ENCODE peak calls at places on chromosomes 6 and 20, in six cellular contexts. T is keratinocyte; J is left ventricle myocardium inferior; X is heart right ventricle; G is naive thymus-derived CD4-positive, alpha-beta T cell; M is tibial artery. N is an unnamed sample.
A peak's percentile ranks its signal among the peaks of the same experiment; 100 is the strongest.

GRCh38 chr6:87756858-87757257 is 54.8 kb upstream of the AKIRIN2 start:
- DNase-seq in G (no peak), T (peak; percentile 50), X (no peak), M (no peak), J (no peak), N (no peak)

GRCh38 chr20:50303573-50304500 is 113.2 kb downstream of the CEBPB start:
- DNase-seq in X (peak; percentile 82), J (peak; percentile 85), T (no peak), G (no peak), M (peak; percentile 86), N (peak; percentile 87)

GRCh38 chr20:34538671-34539123 is 19.8 kb upstream of the MAP1LC3A start:
- DNase-seq in X (no peak), J (peak; percentile 48), G (peak; percentile 45), T (no peak), M (no peak), N (peak; percentile 85)

GRCh38 chr20:61980647-61981583 is 84.8 kb downstream of the TAF4 start:
- DNase-seq in G (no peak), X (peak; percentile 28), J (peak; percentile 46), T (no peak), M (no peak), N (peak; percentile 64)

GRCh38 chr20:50719328-50719727 is 12.1 kb upstream of the PARD6B start:
- DNase-seq in X (no peak), M (no peak), J (no peak), G (no peak), T (no peak), N (no peak)

GRCh38 chr20:34808583-34808982 is 16.9 kb downstream of the NCOA6 start:
- DNase-seq in X (no peak), J (no peak), T (no peak), M (no peak), G (no peak), N (no peak)

GRCh38 chr6:165701005-165701404 is 38.0 kb upstream of the PDE10A start:
- DNase-seq in T (no peak), J (no peak), M (no peak), X (peak; percentile 59), G (no peak), N (no peak)

GRCh38 chr6:100202417-100203194 is 208.6 kb upstream of the MCHR2 start:
- DNase-seq in M (no peak), J (no peak), G (no peak), X (no peak), T (peak; percentile 52), N (no peak)

GRCh38 chr6:148518371-148519156 is 175.9 kb downstream of the SASH1 start:
- DNase-seq in J (peak; percentile 53), G (no peak), X (no peak), T (no peak), M (no peak), N (no peak)

GRCh38 chr6:118103381-118104105 is 196.5 kb downstream of the SLC35F1 start:
- DNase-seq in T (no peak), G (no peak), X (peak; percentile 7), J (no peak), M (no peak), N (no peak)

GRCh38 chr6:46352541-46353267 is 138.5 kb downstream of the RCAN2 start:
- DNase-seq in X (peak; percentile 44), M (no peak), G (no peak), J (no peak), T (no peak), N (no peak)

GRCh38 chr6:68778356-68779020 is 143.4 kb downstream of the ADGRB3 start:
- DNase-seq in X (peak; percentile 39), J (no peak), T (no peak), M (no peak), G (no peak), N (no peak)

GRCh38 chr20:10379761-10380160 is 54.3 kb downstream of the MKKS start:
- DNase-seq in J (no peak), X (no peak), M (no peak), G (no peak), T (no peak), N (no peak)

GRCh38 chr20:38680492-38681118 is 43.7 kb upstream of the SLC32A1 start:
- DNase-seq in T (no peak), M (peak; percentile 15), G (peak; percentile 25), X (peak; percentile 13), J (no peak), N (no peak)

GRCh38 chr6:168214586-168215104 is 104.9 kb downstream of the DACT2 start:
- DNase-seq in T (no peak), X (no peak), M (no peak), J (no peak), G (no peak), N (no peak)

GRCh38 chr6:137832110-137832509 is 34.9 kb upstream of the TNFAIP3 start:
- DNase-seq in T (no peak), G (no peak), J (no peak), X (no peak), M (no peak), N (no peak)

GRCh38 chr6:30646450-30647038 is 389 bp upstream of the C6orf136 start:
- DNase-seq in J (peak; percentile 95), T (no peak), G (no peak), M (peak; percentile 94), X (peak; percentile 92), N (peak; percentile 35)

GRCh38 chr20:57161478-57162194 is 104.8 kb downstream of the BMP7 start:
- DNase-seq in T (no peak), J (peak; percentile 44), M (no peak), G (no peak), X (no peak), N (no peak)

GRCh38 chr6:2245954-2246863 is 804 bp upstream of the GMDS start:
- DNase-seq in G (peak; percentile 28), J (peak; percentile 27), T (peak; percentile 54), X (peak; percentile 51), M (peak; percentile 73), N (peak; percentile 87)

GRCh38 chr6:18215436-18215835 is 48.9 kb downstream of the DEK start:
- DNase-seq in G (no peak), J (no peak), X (no peak), T (no peak), M (no peak), N (no peak)

GRCh38 chr6:111794716-111795452 is 78.4 kb downstream of the FYN start:
- DNase-seq in G (no peak), J (no peak), M (no peak), X (no peak), T (no peak), N (no peak)

GRCh38 chr20:39700527-39700926 is 738.4 kb downstream of the DHX35 start:
- DNase-seq in T (no peak), M (no peak), J (no peak), X (no peak), G (no peak), N (no peak)

GRCh38 chr20:45685896-45686295 is 15.9 kb upstream of the WFDC11 start:
- DNase-seq in X (no peak), G (no peak), J (no peak), T (no peak), M (no peak), N (no peak)

GRCh38 chr20:22529150-22530019 is 55.0 kb downstream of the FOXA2 start:
- DNase-seq in T (no peak), X (no peak), J (no peak), G (no peak), M (no peak), N (peak; percentile 75)

GRCh38 chr6:125789576-125790402 is 971 bp upstream of the NCOA7 start:
- DNase-seq in X (peak; percentile 38), M (peak; percentile 88), J (peak; percentile 48), G (peak; percentile 66), T (no peak), N (peak; percentile 40)

GRCh38 chr20:19824861-19825260 is 66.8 kb downstream of the RIN2 start:
- DNase-seq in M (no peak), X (no peak), T (no peak), J (no peak), G (no peak), N (no peak)

GRCh38 chr20:19826179-19826914 is 68.3 kb downstream of the RIN2 start:
- DNase-seq in M (no peak), T (no peak), G (no peak), J (no peak), X (no peak), N (no peak)

GRCh38 chr20:19828233-19828632 is 70.2 kb downstream of the RIN2 start:
- DNase-seq in X (no peak), M (no peak), T (peak; percentile 33), J (no peak), G (no peak), N (no peak)

GRCh38 chr20:19830351-19830750 is 72.3 kb downstream of the RIN2 start:
- DNase-seq in M (no peak), J (no peak), T (no peak), X (no peak), G (no peak), N (no peak)

GRCh38 chr20:19827818-19828217 is 69.8 kb downstream of the RIN2 start:
- DNase-seq in X (no peak), J (no peak), M (no peak), T (no peak), G (no peak), N (no peak)
- H3K4me3 ChIP-seq in X (no peak overlapping the region), J (no peak overlapping the region), M (no peak overlapping the region), T (no peak overlapping the region), G (no peak overlapping the region), N (no peak overlapping the region)

GRCh38 chr20:532530-532929 is 11.1 kb downstream of the CSNK2A1 start:
- DNase-seq in M (no peak), G (no peak), J (no peak), T (no peak), X (no peak), N (no peak)
- H3K36me3 ChIP-seq in M (peaks cover 2% of the 10 kb centered on the region), G (peaks cover 7% of the 10 kb centered on the region), J (peaks cover 5% of the 10 kb centered on the region), T (peaks cover 13% of the 10 kb centered on the region), X (peaks cover 7% of the 10 kb centered on the region), N (no peaks in the 10 kb centered on the region)

DNA sequence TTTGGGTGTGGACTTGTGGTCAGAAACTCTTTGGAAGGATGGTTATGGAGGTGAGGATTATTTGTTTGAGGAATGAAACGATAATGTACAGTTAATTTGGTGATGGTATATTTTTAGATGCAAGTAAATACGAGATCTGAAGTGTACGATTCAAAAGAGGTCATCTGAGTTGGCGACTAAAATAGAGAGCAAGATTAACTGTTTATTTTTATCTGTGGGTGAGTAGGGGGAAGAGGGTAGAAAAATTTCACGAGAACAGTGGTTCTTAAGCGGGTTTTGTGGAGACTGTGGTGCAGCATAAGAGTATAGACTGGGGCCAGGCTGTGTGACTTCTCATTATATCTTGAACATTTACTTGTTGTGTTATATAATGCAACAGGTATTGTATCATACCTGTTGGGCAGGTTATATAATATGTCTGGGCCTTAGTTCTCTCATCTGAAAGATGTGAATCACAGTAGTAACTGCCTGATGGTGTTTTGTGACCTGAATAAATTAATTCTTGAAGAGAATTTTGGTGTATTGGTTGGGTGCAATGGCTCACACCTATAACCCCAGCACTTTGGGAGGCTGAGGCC is 171.2 kb downstream of the JARID2 start:
- DNase-seq in X (no peak), M (no peak), J (no peak), G (no peak), T (no peak), N (no peak)
- H3K27me3 ChIP-seq in X (no peaks in the 10 kb centered on the region), M (no peaks in the 10 kb centered on the region), J (no peaks in the 10 kb centered on the region), G (no peaks in the 10 kb centered on the region), T (no peaks in the 10 kb centered on the region), N (no peaks in the 10 kb centered on the region)

DNA sequence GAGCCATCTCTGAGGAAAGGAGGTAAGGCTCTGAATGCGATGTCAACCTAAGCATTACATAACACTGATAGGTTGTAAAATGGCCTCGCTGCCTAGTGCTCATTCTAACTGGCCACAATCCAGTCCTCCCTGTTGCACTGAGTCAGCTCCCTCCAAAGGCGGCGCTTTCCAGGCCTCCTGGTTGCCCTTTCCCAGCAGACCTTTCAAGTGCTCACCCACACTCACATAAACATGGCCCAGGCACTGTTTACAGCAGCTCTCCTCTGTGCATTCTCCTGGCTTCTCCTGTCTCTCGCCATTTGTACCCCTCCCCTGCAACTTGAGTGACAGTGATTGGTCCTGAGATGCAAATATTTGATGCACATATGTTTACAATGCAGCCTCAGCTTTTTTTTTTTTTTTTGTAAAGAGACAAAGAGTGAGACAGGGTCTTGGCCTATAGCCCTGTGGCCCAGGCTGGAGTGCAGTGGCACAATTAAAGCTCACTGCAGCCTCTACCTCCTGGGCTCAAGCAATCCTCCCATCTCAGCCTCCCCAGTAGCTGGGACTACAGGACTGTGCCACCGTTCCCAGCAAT is 36.8 kb upstream of the PRND start:
- DNase-seq in G (no peak), T (no peak), X (no peak), J (no peak), M (no peak), N (no peak)
- H3K4me3 ChIP-seq in G (no peak overlapping the region), T (no peak overlapping the region), X (no peak overlapping the region), J (no peak overlapping the region), M (no peak overlapping the region), N (no peak overlapping the region)

N was measured in right lobe of liver.